ENCODE peak calls at places on chromosomes 11 and 22, in six cellular contexts. G is adrenal gland; T is ecto neural progenitor cell; S is uterus; E is effector CD4-positive, alpha-beta T cell; Z is astrocyte of the cerebellum. O is an unnamed sample.

GRCh38 chr11:88886796-88887195 is 179.0 kb downstream of the GRM5 start:
- DNase-seq in G (no peak), E (peak), T (no peak), Z (no peak), S (no peak), O (no peak)

GRCh38 chr22:50252081-50253045 is 1.3 kb upstream of the HDAC10 start:
- DNase-seq in G (peak), S (peak), T (peak), Z (no peak), E (peak), O (peak)

GRCh38 chr22:46763051-46763705 is 728 bp downstream of the TBC1D22A start:
- DNase-seq in E (no peak), Z (no peak), T (no peak), G (no peak), S (no peak), O (peak)

GRCh38 chr22:22214819-22215329 is 29.7 kb upstream of the VPREB1 start:
- DNase-seq in Z (no peak), G (no peak), S (no peak), E (no peak), T (no peak), O (no peak)

GRCh38 chr11:13009476-13009920 is 382 bp downstream of the RASSF10 start:
- DNase-seq in T (peak), S (no peak), G (no peak), Z (no peak), E (no peak), O (no peak)

GRCh38 chr22:30214703-30215405 is 31.7 kb downstream of the LIF start:
- DNase-seq in G (no peak), Z (no peak), T (no peak), S (no peak), E (no peak), O (no peak)

GRCh38 chr22:35606916-35607315 is 10.2 kb downstream of the MB start:
- DNase-seq in T (no peak), Z (no peak), G (no peak), E (no peak), S (no peak), O (no peak)

GRCh38 chr22:45511847-45512261 is 9.2 kb downstream of the FBLN1 start:
- DNase-seq in E (no peak), S (peak), T (no peak), G (peak), Z (peak), O (peak)

GRCh38 chr11:74820763-74821162 is 72.1 kb downstream of the RNF169 start:
- DNase-seq in E (no peak), Z (peak), T (no peak), G (no peak), S (no peak), O (peak)

GRCh38 chr11:10938650-10939387 is 81.0 kb upstream of the ZBED5 start:
- DNase-seq in Z (no peak), E (no peak), S (no peak), G (no peak), T (no peak), O (no peak)

GRCh38 chr22:42313804-42314581 is 43.5 kb upstream of the TCF20 start:
- DNase-seq in Z (no peak), G (peak), S (peak), T (peak), E (peak), O (peak)

GRCh38 chr11:46321757-46322156 is 25.5 kb upstream of the DGKZ start:
- DNase-seq in E (no peak), T (no peak), Z (no peak), G (no peak), S (no peak), O (no peak)

GRCh38 chr11:116527180-116527991 is 245.4 kb downstream of the BUD13 start:
- DNase-seq in G (no peak), Z (no peak), T (no peak), S (no peak), E (no peak), O (no peak)

GRCh38 chr22:48222742-48223487 is 1460.5 kb downstream of the TBC1D22A start:
- DNase-seq in Z (no peak), E (no peak), T (no peak), S (no peak), G (no peak), O (no peak)

GRCh38 chr11:45083544-45084087 is 62.8 kb upstream of the PRDM11 start:
- DNase-seq in Z (no peak), S (no peak), T (no peak), E (no peak), G (no peak), O (no peak)

GRCh38 chr11:44989831-44990566 is 39.3 kb upstream of the TP53I11 start:
- DNase-seq in T (peak), G (no peak), Z (no peak), E (no peak), S (peak), O (peak)

GRCh38 chr11:73174495-73174791 is 32.3 kb upstream of the FCHSD2 start:
- DNase-seq in E (no peak), Z (no peak), T (no peak), G (no peak), S (no peak), O (no peak)

GRCh38 chr11:125072210-125072960 is 9.3 kb downstream of the SLC37A2 start:
- DNase-seq in S (no peak), G (peak), T (no peak), E (no peak), Z (no peak), O (no peak)

O was measured in astrocyte of the hippocampus.